ENCODE peak calls at places on chromosomes 2 and 18, in four cellular contexts. One of them, this sample, is unnamed.

GRCh38 chr2:234994340-234995321 is 42.8 kb downstream of the SH3BP4 start:
- DNase-seq in breast epithelium: no peak
- DNase-seq in psoas muscle: no peak
- DNase-seq in cardiac muscle cell: no peak
- DNase-seq in this sample: peak; percentile 17

GRCh38 chr2:7736646-7737305 is 819.6 kb downstream of the RNF144A start:
- DNase-seq in cardiac muscle cell: no peak
- DNase-seq in psoas muscle: no peak
- DNase-seq in breast epithelium: no peak
- DNase-seq in this sample: no peak

GRCh38 chr2:229474125-229474524 is 203.0 kb upstream of the PID1 start:
- DNase-seq in breast epithelium: no peak
- DNase-seq in psoas muscle: no peak
- DNase-seq in cardiac muscle cell: no peak
- DNase-seq in this sample: no peak

GRCh38 chr2:64675860-64676259 is 22.1 kb upstream of the SERTAD2 start:
- DNase-seq in breast epithelium: no peak
- DNase-seq in psoas muscle: no peak
- DNase-seq in cardiac muscle cell: no peak
- DNase-seq in this sample: no peak

GRCh38 chr2:176653856-176654443 is 384.7 kb downstream of the MTX2 start:
- DNase-seq in psoas muscle: peak; percentile 58
- DNase-seq in cardiac muscle cell: peak; percentile 80
- DNase-seq in breast epithelium: no peak
- DNase-seq in this sample: peak; percentile 52

GRCh38 chr2:29527947-29528346 is 393.4 kb downstream of the ALK start:
- DNase-seq in psoas muscle: no peak
- DNase-seq in breast epithelium: no peak
- DNase-seq in cardiac muscle cell: peak; percentile 33
- DNase-seq in this sample: no peak

GRCh38 chr2:140861666-140862065 is 1269.2 kb downstream of the LRP1B start:
- DNase-seq in psoas muscle: no peak
- DNase-seq in breast epithelium: no peak
- DNase-seq in cardiac muscle cell: no peak
- DNase-seq in this sample: no peak

GRCh38 chr2:143451622-143452021 is 322.4 kb downstream of the ARHGAP15 start:
- DNase-seq in breast epithelium: no peak
- DNase-seq in psoas muscle: no peak
- DNase-seq in cardiac muscle cell: no peak
- DNase-seq in this sample: no peak

GRCh38 chr2:208595386-208596275 is 189.0 kb downstream of the PTH2R start:
- DNase-seq in cardiac muscle cell: no peak
- DNase-seq in breast epithelium: no peak
- DNase-seq in psoas muscle: no peak
- DNase-seq in this sample: no peak

GRCh38 chr2:60885683-60886082 is 4.3 kb downstream of the REL start:
- DNase-seq in breast epithelium: no peak
- DNase-seq in psoas muscle: no peak
- DNase-seq in cardiac muscle cell: no peak
- DNase-seq in this sample: no peak
- H3K27ac ChIP-seq in breast epithelium: peak overlapping the region; percentile 99
- H3K27ac ChIP-seq in psoas muscle: no peak overlapping the region
- H3K27ac ChIP-seq in cardiac muscle cell: no peak overlapping the region
- H3K27ac ChIP-seq in this sample: no peak overlapping the region

GRCh38 chr2:207150294-207150693 is 15.5 kb downstream of the KLF7 start:
- DNase-seq in psoas muscle: no peak
- DNase-seq in cardiac muscle cell: no peak
- DNase-seq in breast epithelium: no peak
- DNase-seq in this sample: no peak
- H3K27ac ChIP-seq in psoas muscle: no peak overlapping the region
- H3K27ac ChIP-seq in cardiac muscle cell: no peak overlapping the region
- H3K27ac ChIP-seq in breast epithelium: no peak overlapping the region
- H3K27ac ChIP-seq in this sample: no peak overlapping the region

DNA sequence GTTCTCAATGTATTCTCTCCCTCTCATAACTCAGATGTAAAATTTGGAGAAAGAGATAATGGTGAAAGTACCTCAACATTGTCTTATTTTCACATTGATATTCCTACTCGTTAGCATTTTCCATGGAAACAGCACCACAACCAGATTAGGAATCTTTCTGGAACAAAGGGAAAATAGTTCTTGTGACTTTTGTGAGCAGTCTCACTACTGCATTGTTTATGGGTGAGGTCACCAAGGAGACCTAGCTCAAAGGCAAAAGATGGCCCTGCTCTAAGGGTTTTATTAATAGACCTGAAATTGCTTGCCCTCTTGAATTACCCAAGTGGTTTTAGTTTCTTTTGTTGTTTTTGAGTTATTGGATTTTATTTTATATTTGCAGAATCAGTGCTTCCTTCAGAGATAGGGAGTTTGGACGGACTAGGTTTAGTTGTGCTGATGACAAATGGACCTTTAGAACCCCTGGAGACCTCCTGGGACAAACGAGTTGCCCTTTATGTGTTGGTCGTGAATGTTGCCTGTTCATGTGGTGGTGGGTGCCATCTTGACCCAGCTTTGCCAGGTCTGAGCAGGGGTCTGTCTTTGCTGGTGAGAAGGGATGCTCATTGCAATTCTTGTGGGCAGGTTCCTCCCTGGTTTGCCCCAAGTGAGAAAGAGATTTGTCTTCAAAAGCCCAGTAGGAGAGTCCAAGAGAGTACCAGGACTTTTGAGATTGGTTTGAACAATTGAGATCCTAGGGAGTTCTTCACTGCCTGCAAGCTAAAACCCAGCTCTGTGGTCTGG is 58.1 kb downstream of the INPP4A start:
- DNase-seq in breast epithelium: no peak
- DNase-seq in psoas muscle: no peak
- DNase-seq in cardiac muscle cell: no peak
- DNase-seq in this sample: no peak
- H3K27ac ChIP-seq in breast epithelium: peak overlapping the region; percentile 64
- H3K27ac ChIP-seq in psoas muscle: no peak overlapping the region
- H3K27ac ChIP-seq in cardiac muscle cell: no peak overlapping the region
- H3K27ac ChIP-seq in this sample: no peak overlapping the region

GRCh38 chr2:27571681-27572080 is 11.2 kb upstream of the ZNF512 start:
- DNase-seq in breast epithelium: no peak
- DNase-seq in psoas muscle: no peak
- DNase-seq in cardiac muscle cell: no peak
- DNase-seq in this sample: no peak
- H3K27ac ChIP-seq in breast epithelium: no peak overlapping the region
- H3K27ac ChIP-seq in psoas muscle: no peak overlapping the region
- H3K27ac ChIP-seq in cardiac muscle cell: no peak overlapping the region
- H3K27ac ChIP-seq in this sample: no peak overlapping the region

GRCh38 chr2:189072036-189072435 is 97.9 kb downstream of the COL3A1 start:
- DNase-seq in cardiac muscle cell: no peak
- DNase-seq in breast epithelium: no peak
- DNase-seq in psoas muscle: no peak
- DNase-seq in this sample: no peak
- H3K27ac ChIP-seq in cardiac muscle cell: no peak overlapping the region
- H3K27ac ChIP-seq in breast epithelium: no peak overlapping the region
- H3K27ac ChIP-seq in psoas muscle: no peak overlapping the region
- H3K27ac ChIP-seq in this sample: no peak overlapping the region

GRCh38 chr2:100786985-100787384 is 33.0 kb upstream of the NPAS2 start:
- DNase-seq in psoas muscle: no peak
- DNase-seq in breast epithelium: no peak
- DNase-seq in cardiac muscle cell: peak; percentile 11
- DNase-seq in this sample: no peak

GRCh38 chr2:100786297-100786658 is 33.7 kb upstream of the NPAS2 start:
- DNase-seq in psoas muscle: no peak
- DNase-seq in cardiac muscle cell: no peak
- DNase-seq in breast epithelium: no peak
- DNase-seq in this sample: no peak

GRCh38 chr2:100784681-100785080 is 35.3 kb upstream of the NPAS2 start:
- DNase-seq in breast epithelium: no peak
- DNase-seq in cardiac muscle cell: no peak
- DNase-seq in psoas muscle: no peak
- DNase-seq in this sample: no peak

GRCh38 chr2:100783986-100784385 is 36.0 kb upstream of the NPAS2 start:
- DNase-seq in psoas muscle: no peak
- DNase-seq in cardiac muscle cell: no peak
- DNase-seq in breast epithelium: no peak
- DNase-seq in this sample: no peak

DNA sequence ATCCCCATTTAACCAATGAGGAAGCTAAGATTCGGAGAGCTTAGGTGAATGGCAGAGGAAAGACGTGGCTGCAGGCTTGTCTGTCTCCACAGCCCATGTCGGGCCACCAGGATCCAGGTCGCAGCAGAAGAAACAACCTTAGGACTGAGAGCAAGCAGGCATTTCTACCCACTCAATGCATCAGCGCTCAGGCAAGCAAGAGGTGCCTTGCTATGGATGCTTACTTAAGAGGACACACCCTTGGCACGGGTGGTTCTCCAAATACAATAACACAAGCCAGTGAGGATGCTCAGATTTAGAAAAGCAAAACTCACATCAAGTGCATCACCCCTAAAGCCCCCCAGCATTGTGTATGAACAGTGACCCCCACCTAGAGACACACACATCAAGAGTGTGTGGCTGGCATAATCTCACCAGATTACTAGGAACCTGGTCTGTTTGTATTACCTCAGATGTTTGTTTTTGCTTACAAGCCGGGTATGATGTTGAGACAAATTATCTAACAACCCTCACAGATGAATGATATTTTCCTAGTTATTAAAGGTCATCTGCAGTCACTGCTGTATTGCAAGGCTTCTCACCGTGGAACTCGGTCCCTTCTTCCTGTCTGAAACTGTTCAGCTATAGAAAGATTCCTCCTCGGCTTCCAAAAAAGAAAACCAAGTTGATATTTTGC is 34.2 kb upstream of the NPAS2 start:
- DNase-seq in cardiac muscle cell: no peak
- DNase-seq in breast epithelium: no peak
- DNase-seq in psoas muscle: no peak
- DNase-seq in this sample: no peak
- H3K27ac ChIP-seq in cardiac muscle cell: no peak overlapping the region
- H3K27ac ChIP-seq in breast epithelium: peak overlapping the region; percentile 80
- H3K27ac ChIP-seq in psoas muscle: no peak overlapping the region
- H3K27ac ChIP-seq in this sample: no peak overlapping the region

DNA sequence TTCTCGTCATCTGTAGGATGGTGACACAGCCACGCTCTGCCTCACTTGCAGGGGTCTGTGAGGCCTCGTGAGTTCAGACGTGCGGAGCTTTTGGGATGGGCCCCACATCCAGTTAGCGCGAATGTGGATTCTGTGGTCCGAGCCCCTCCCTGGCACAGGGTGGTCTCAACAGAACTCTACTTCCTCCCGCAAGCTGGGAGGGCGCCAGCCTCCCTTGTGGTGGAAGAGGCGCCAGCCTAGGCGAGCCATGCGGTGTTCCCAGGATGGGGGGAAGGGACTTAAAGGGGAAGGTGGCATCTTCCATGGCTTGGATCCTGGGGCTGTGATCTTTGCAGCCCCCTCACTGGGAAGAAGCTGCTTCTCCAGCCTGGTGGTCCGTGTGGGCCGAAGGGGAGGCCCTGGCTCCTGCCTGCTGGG is 1.4 kb downstream of the SNORC start:
- DNase-seq in breast epithelium: no peak
- DNase-seq in cardiac muscle cell: no peak
- DNase-seq in psoas muscle: no peak
- DNase-seq in this sample: no peak
- H3K27ac ChIP-seq in breast epithelium: peak overlapping the region; percentile 86
- H3K27ac ChIP-seq in cardiac muscle cell: no peak overlapping the region
- H3K27ac ChIP-seq in psoas muscle: no peak overlapping the region
- H3K27ac ChIP-seq in this sample: peak overlapping the region; percentile 98

GRCh38 chr2:72106978-72107377 is 40.7 kb downstream of the CYP26B1 start:
- DNase-seq in breast epithelium: no peak
- DNase-seq in psoas muscle: no peak
- DNase-seq in cardiac muscle cell: no peak
- DNase-seq in this sample: no peak
- H3K27ac ChIP-seq in breast epithelium: no peak overlapping the region
- H3K27ac ChIP-seq in psoas muscle: no peak overlapping the region
- H3K27ac ChIP-seq in cardiac muscle cell: no peak overlapping the region
- H3K27ac ChIP-seq in this sample: no peak overlapping the region

DNA sequence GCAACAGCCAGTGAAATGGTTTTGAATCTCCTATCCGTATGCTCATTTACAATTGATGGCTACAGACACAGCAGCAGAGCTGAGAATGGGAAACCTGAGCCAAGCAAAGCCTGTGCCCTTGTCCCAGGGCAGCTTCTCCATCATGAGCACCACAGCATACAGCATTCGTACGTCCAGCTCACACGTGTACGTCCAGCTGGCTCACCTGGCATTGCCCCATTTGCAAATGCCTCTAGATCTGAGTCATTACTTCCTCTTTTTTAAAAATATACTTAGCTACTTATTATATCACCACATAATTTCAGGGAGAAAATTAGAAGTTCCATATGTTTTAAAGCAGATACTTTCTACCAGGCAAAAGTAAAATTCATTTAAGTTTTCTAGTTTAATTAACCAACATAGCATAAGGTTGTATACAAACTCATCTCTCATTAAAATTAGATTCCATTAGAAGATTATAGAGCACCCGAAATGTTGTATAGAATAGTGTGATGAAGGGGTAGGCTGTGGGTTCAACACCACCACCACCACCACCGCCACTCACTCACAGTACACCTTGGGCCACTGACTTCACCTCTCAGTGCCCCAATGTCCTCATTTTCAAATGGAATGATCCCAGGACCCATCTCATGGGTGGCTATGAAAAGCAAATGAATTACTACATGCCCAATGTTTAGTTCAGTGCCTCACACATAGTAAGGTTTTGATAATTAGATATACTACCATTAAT is 31.4 kb upstream of the TMEM177 start:
- DNase-seq in psoas muscle: no peak
- DNase-seq in cardiac muscle cell: no peak
- DNase-seq in breast epithelium: no peak
- DNase-seq in this sample: no peak
- H3K27ac ChIP-seq in psoas muscle: no peak overlapping the region
- H3K27ac ChIP-seq in cardiac muscle cell: no peak overlapping the region
- H3K27ac ChIP-seq in breast epithelium: no peak overlapping the region
- H3K27ac ChIP-seq in this sample: no peak overlapping the region

GRCh38 chr18:54255141-54255540 is 14.2 kb upstream of the POLI start:
- DNase-seq in breast epithelium: no peak
- DNase-seq in cardiac muscle cell: no peak
- DNase-seq in psoas muscle: no peak
- DNase-seq in this sample: no peak
- H3K27ac ChIP-seq in breast epithelium: no peak overlapping the region
- H3K27ac ChIP-seq in cardiac muscle cell: no peak overlapping the region
- H3K27ac ChIP-seq in psoas muscle: no peak overlapping the region
- H3K27ac ChIP-seq in this sample: no peak overlapping the region

This sample was measured in substantia nigra.